ENCODE peak calls at places on chromosomes 3 and 15, in seven cellular contexts. T, Y, S, L, X, N and K are unnamed samples.

GRCh38 chr3:124916837-124917409 is 17.6 kb downstream of the MUC13 start:
- DNase-seq in T (no peak), Y (no peak), S (no peak), L (no peak), X (no peak), N (no peak), K (no peak)

GRCh38 chr3:175258763-175259162 is 399.6 kb downstream of the NAALADL2 start:
- DNase-seq in T (no peak), Y (peak), S (no peak), L (no peak), X (no peak), N (no peak), K (no peak)

GRCh38 chr15:35665855-35666536 is 120.0 kb upstream of the DPH6 start:
- DNase-seq in T (no peak), Y (no peak), S (no peak), L (no peak), X (no peak), N (no peak), K (no peak)

GRCh38 chr3:134326760-134327593 is 47.3 kb downstream of the AMOTL2 start:
- DNase-seq in T (no peak), Y (peak), S (no peak), L (peak), X (no peak), N (no peak), K (no peak)

GRCh38 chr3:197730200-197730599 is 6.5 kb downstream of the RUBCN start:
- DNase-seq in T (peak), Y (peak), S (peak), L (no peak), X (no peak), N (no peak), K (no peak)

GRCh38 chr3:123202451-123202850 is 708 bp downstream of the SEC22A start:
- DNase-seq in T (peak), Y (peak), S (no peak), L (peak), X (no peak), N (no peak), K (peak)

GRCh38 chr3:51024765-51025681 is 350.3 kb downstream of the DOCK3 start:
- DNase-seq in T (peak), Y (no peak), S (no peak), L (no peak), X (peak), N (no peak), K (peak)

GRCh38 chr3:66489577-66489976 is 11.2 kb downstream of the LRIG1 start:
- DNase-seq in T (no peak), Y (no peak), S (no peak), L (no peak), X (no peak), N (no peak), K (no peak)

GRCh38 chr3:96319176-96319575 is 495.2 kb upstream of the EPHA6 start:
- DNase-seq in T (no peak), Y (no peak), S (no peak), L (no peak), X (no peak), N (no peak), K (no peak)

GRCh38 chr15:85316244-85316934 is 64.0 kb upstream of the AKAP13 start:
- DNase-seq in T (no peak), Y (peak), S (no peak), L (peak), X (no peak), N (no peak), K (no peak)

GRCh38 chr3:22671848-22672247 is 531.3 kb upstream of the UBE2E2 start:
- DNase-seq in T (no peak), Y (no peak), S (no peak), L (no peak), X (no peak), N (no peak), K (no peak)

GRCh38 chr3:113054552-113054951 is 63.8 kb downstream of the GTPBP8 start:
- DNase-seq in T (no peak), Y (peak), S (no peak), L (no peak), X (peak), N (no peak), K (no peak)

GRCh38 chr3:179853176-179853575 is 183.6 kb downstream of the PEX5L start:
- DNase-seq in T (no peak), Y (peak), S (no peak), L (no peak), X (no peak), N (no peak), K (no peak)

GRCh38 chr15:27479232-27480140 is 508.5 kb downstream of the GABRG3 start:
- DNase-seq in T (no peak), Y (no peak), S (no peak), L (no peak), X (peak), N (no peak), K (no peak)

GRCh38 chr3:43291546-43291945 is 5.2 kb downstream of the SNRK start:
- DNase-seq in T (no peak), Y (no peak), S (no peak), L (no peak), X (no peak), N (no peak), K (no peak)

GRCh38 chr3:191141728-191142127 is 57.3 kb upstream of the OSTN start:
- DNase-seq in T (no peak), Y (peak), S (peak), L (no peak), X (no peak), N (no peak), K (no peak)

GRCh38 chr15:101641134-101641764 is 10.9 kb downstream of the TM2D3 start:
- DNase-seq in T (peak), Y (peak), S (no peak), L (peak), X (peak), N (peak), K (peak)

GRCh38 chr3:43692085-43692484 is 1.3 kb downstream of the ABHD5 start:
- DNase-seq in T (peak), Y (no peak), S (no peak), L (no peak), X (no peak), N (no peak), K (peak)

GRCh38 chr3:134331811-134332199 is 42.4 kb downstream of the AMOTL2 start:
- DNase-seq in T (no peak), Y (no peak), S (no peak), L (no peak), X (no peak), N (no peak), K (no peak)

GRCh38 chr3:128679338-128679737 is 28.7 kb upstream of the RPN1 start:
- DNase-seq in T (no peak), Y (no peak), S (no peak), L (no peak), X (no peak), N (no peak), K (no peak)

GRCh38 chr3:174116421-174116820 is 718.9 kb downstream of the NLGN1 start:
- DNase-seq in T (no peak), Y (peak), S (no peak), L (no peak), X (no peak), N (no peak), K (no peak)

GRCh38 chr15:42065008-42065407 is 29.4 kb downstream of the PLA2G4D start:
- DNase-seq in T (no peak), Y (no peak), S (no peak), L (peak), X (no peak), N (no peak), K (no peak)

GRCh38 chr3:21752749-21753347 is 1.8 kb upstream of the ZNF385D start:
- DNase-seq in T (peak), Y (peak), S (no peak), L (peak), X (peak), N (no peak), K (peak)

GRCh38 chr3:185253645-185254410 is at the start of gene EHHADH:
- DNase-seq in T (peak), Y (peak), S (peak), L (peak), X (peak), N (no peak), K (peak)
- TF ChIP-seq POLR2A in T (peak), Y (peak), S (peak), L (peak), X (peak), N (peak), K (peak)

GRCh38 chr15:45198337-45199135 is 10.8 kb upstream of the SHF start:
- DNase-seq in T (peak), Y (peak), S (peak), L (peak), X (peak), N (peak), K (peak)
- TF ChIP-seq POLR2A in T (peak), Y (peak), S (peak), L (peak), X (peak), N (peak), K (peak)

GRCh38 chr3:14435175-14436011 is 33.0 kb downstream of the SLC6A6 start:
- DNase-seq in T (no peak), Y (no peak), S (no peak), L (no peak), X (no peak), N (no peak), K (no peak)
- TF ChIP-seq POLR2A in T (no peak), Y (no peak), S (no peak), L (no peak), X (no peak), N (no peak), K (no peak)

DNA sequence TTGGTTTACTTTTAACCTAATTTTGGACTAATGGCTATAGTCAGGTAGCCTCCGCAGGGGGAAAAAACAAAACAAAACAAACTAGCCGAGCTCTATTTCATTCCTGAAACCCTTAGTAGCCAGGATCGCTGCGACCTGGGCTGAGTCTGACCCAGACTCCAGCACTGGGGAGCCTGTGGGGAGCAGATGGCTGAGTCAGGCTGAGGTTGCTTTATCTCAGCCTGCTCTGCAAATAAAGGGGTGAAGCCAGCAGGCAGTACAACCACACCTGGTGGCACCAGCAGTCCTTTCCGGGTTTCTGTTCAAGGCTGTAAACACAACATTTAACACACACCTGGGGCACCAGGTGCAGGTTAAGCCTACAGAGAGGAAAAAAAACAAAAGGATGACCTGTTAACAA is 27.3 kb downstream of the ABHD2 start:
- DNase-seq in T (no peak), Y (no peak), S (no peak), L (no peak), X (peak), N (no peak), K (no peak)
- TF ChIP-seq POLR2A in T (no peak), Y (no peak), S (no peak), L (no peak), X (peak), N (no peak), K (no peak)

GRCh38 chr3:52236424-52236886 is 2.5 kb downstream of the TWF2 start:
- DNase-seq in T (no peak), Y (no peak), S (no peak), L (no peak), X (no peak), N (no peak), K (no peak)

GRCh38 chr3:52232279-52233107 is 6.5 kb downstream of the TWF2 start:
- DNase-seq in T (no peak), Y (no peak), S (no peak), L (no peak), X (no peak), N (no peak), K (peak)

GRCh38 chr3:52233108-52233591 is 5.8 kb downstream of the TWF2 start:
- DNase-seq in T (no peak), Y (no peak), S (no peak), L (no peak), X (no peak), N (no peak), K (no peak)

GRCh38 chr3:52233968-52234367 is 5.0 kb downstream of the TWF2 start:
- DNase-seq in T (no peak), Y (no peak), S (no peak), L (no peak), X (no peak), N (no peak), K (no peak)

DNA sequence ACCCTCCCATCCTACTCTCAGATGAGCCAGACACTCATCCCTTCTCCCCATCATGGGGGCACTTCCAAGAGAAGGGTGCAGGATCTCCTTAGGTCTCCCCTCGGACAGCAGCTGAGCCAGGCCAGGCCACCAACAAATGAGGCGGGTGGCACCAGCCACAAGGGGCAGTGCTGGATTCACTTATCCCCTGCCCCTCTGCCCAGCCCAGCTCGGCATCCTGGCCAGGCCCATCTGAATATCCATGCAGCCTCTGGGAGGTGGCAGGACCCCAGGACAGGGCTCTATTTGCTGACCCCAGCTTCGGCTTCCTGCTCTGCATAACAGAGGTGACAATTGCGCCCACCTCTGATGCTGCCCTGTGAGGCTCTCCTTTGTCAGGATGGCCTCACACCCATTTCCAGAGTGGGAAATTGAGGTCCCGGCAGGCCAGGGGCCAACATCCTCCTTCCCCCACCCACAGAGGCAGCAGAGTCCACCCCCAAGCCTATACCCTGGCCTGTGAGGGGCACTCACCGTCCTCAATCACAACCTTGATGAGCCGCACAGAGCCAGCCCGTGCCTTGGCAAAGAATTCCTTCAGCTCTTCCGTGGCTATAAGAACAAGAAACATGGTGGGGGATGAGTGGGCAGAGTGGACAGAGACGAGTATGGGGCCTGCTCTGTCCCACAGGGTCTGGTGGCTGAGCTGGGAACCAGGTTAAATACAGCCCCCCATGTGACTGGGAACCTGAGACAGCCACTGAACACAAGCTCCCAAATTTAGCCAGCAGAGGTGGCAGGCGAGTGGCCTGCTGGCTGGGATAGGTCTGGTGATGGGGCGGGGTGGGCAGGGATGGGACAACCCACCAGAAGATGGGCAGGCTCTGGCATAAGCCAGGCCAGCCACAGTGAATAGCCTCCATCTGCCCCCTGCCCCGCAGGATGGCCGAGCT is 4.2 kb downstream of the TWF2 start:
- DNase-seq in T (no peak), Y (no peak), S (no peak), L (no peak), X (no peak), N (no peak), K (no peak)
- TF ChIP-seq POLR2A in T (no peak), Y (no peak), S (no peak), L (no peak), X (no peak), N (no peak), K (no peak)

GRCh38 chr3:48685603-48686511 is at the start of gene NCKIPSD:
- DNase-seq in T (peak), Y (peak), S (peak), L (peak), X (peak), N (peak), K (peak)
- TF ChIP-seq POLR2A in T (peak), Y (no peak), S (peak), L (peak), X (peak), N (peak), K (peak)

GRCh38 chr15:74889882-74890768 is at the start of gene MPI:
- DNase-seq in T (peak), Y (peak), S (peak), L (peak), X (peak), N (no peak), K (peak)
- TF ChIP-seq POLR2A in T (peak), Y (peak), S (peak), L (peak), X (peak), N (peak), K (peak)

DNA sequence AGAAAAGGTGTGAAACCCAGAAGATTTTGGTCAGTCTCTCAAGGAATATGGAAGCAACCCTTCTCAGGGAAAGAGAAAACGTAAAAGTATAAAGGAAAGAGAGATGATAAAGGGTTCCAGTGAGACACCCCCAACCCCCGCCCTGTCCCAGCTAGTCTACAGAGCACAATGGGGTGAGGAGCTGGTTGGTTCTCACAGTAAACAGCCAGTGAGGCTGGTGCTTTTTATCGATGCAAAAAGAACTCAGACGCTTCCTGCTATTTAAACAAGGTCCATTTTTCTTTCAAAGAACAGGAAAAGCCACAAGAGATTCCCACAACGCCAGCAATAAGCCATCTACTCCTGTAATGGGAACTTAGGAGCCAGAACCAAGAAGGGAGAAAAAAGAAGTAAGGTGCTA is 65.9 kb downstream of the CHAC1 start:
- DNase-seq in T (no peak), Y (no peak), S (no peak), L (no peak), X (no peak), N (no peak), K (no peak)
- TF ChIP-seq POLR2A in T (no peak), Y (no peak), S (no peak), L (no peak), X (no peak), N (no peak), K (no peak)